ENCODE peak calls at places on chromosome 18, in six cellular contexts. B is H54; E is mucosa of gallbladder; R is activated naive CD4-positive, alpha-beta T cell treated with Interleukin-2 at 50 U/mL for 16 hours; T is aorta; F is foreskin melanocyte. A is an unnamed sample.

GRCh38 chr18:50401888-50402287 is 27.0 kb downstream of the SKA1 start:
- DNase-seq in R (no peak), E (peak), F (no peak), B (no peak), T (no peak), A (peak)

GRCh38 chr18:62569081-62569480 is 46.3 kb downstream of the ZCCHC2 start:
- DNase-seq in B (no peak), R (no peak), F (no peak), E (no peak), T (no peak), A (no peak)

GRCh38 chr18:44788334-44788733 is 107.6 kb downstream of the SETBP1 start:
- DNase-seq in F (no peak), T (no peak), B (no peak), E (no peak), R (no peak), A (no peak)

GRCh38 chr18:37364237-37364636 is 201.4 kb downstream of the CELF4 start:
- DNase-seq in F (no peak), B (no peak), E (peak), T (no peak), R (no peak), A (peak)

GRCh38 chr18:74731097-74731496 is 133.4 kb downstream of the ZNF407 start:
- DNase-seq in E (no peak), R (no peak), B (no peak), T (no peak), F (no peak), A (no peak)

GRCh38 chr18:40197711-40198110 is 1757.3 kb upstream of the PIK3C3 start:
- DNase-seq in R (no peak), T (no peak), E (no peak), F (no peak), B (no peak), A (no peak)

GRCh38 chr18:46297621-46298020 is 193.4 kb downstream of the HAUS1 start:
- DNase-seq in R (no peak), F (peak), B (no peak), T (peak), E (no peak), A (peak)

GRCh38 chr18:36096955-36097354 is 29.6 kb upstream of the RPRD1A start:
- DNase-seq in E (no peak), R (no peak), B (no peak), F (no peak), T (no peak), A (no peak)

GRCh38 chr18:59123588-59124369 is 15.9 kb upstream of the SEC11C start:
- DNase-seq in T (no peak), B (peak), R (peak), E (no peak), F (no peak), A (no peak)

GRCh38 chr18:36307513-36307912 is 10.0 kb downstream of the FHOD3 start:
- DNase-seq in B (no peak), R (no peak), E (no peak), T (no peak), F (no peak), A (no peak)

GRCh38 chr18:9684901-9685738 is 23.0 kb upstream of the RAB31 start:
- DNase-seq in B (no peak), F (no peak), R (no peak), T (peak), E (no peak), A (no peak)

GRCh38 chr18:40357536-40357935 is 1597.5 kb upstream of the PIK3C3 start:
- DNase-seq in E (no peak), R (no peak), F (no peak), T (no peak), B (no peak), A (no peak)

GRCh38 chr18:27500531-27500930 is 315.4 kb upstream of the CHST9 start:
- DNase-seq in E (no peak), F (peak), R (no peak), T (no peak), B (no peak), A (no peak)

GRCh38 chr18:45621068-45621511 is 5.8 kb downstream of the SLC14A2 start:
- DNase-seq in F (peak), T (no peak), R (peak), B (peak), E (no peak), A (no peak)

GRCh38 chr18:24878289-24878688 is 417.9 kb downstream of the HRH4 start:
- DNase-seq in B (no peak), E (no peak), T (no peak), F (peak), R (no peak), A (no peak)

GRCh38 chr18:79393626-79394401 is 1.9 kb upstream of the NFATC1 start:
- DNase-seq in F (peak), T (peak), R (peak), E (peak), B (peak), A (peak)

GRCh38 chr18:32259553-32259952 is 69.7 kb downstream of the MEP1B start:
- DNase-seq in T (no peak), E (no peak), R (no peak), F (no peak), B (no peak), A (no peak)

GRCh38 chr18:6752200-6752873 is 22.8 kb downstream of the ARHGAP28 start:
- DNase-seq in R (no peak), F (peak), E (no peak), B (no peak), T (no peak), A (no peak)

GRCh38 chr18:74248189-74248975 is 43.4 kb downstream of the CYB5A start:
- DNase-seq in E (no peak), F (no peak), B (no peak), T (no peak), R (no peak), A (no peak)

GRCh38 chr18:48949051-48949605 is 1.6 kb downstream of the SMAD7 start:
- DNase-seq in E (no peak), R (peak), F (no peak), T (no peak), B (no peak), A (no peak)

GRCh38 chr18:40949138-40949949 is 1005.7 kb upstream of the PIK3C3 start:
- DNase-seq in E (no peak), F (no peak), R (no peak), T (peak), B (no peak), A (no peak)

A was measured in lung.